ENCODE peak calls at places on chromosomes 6 and 20, in four cellular contexts. One of them, this sample, is unnamed. For H3K9me3, the result is how much of the 10 kb centered on the place peaks cover.

GRCh38 chr20:54346269-54346668 is 129.1 kb upstream of the DOK5 start:
- DNase-seq in osteoblast: no peak
- DNase-seq in PC-3: no peak
- DNase-seq in astrocyte: no peak
- DNase-seq in this sample: no peak

GRCh38 chr6:151577257-151577656 is 83.4 kb downstream of the CCDC170 start:
- DNase-seq in osteoblast: peak
- DNase-seq in PC-3: no peak
- DNase-seq in astrocyte: no peak
- DNase-seq in this sample: no peak

GRCh38 chr6:25714765-25715164 is 39.8 kb upstream of the SLC17A4 start:
- DNase-seq in osteoblast: no peak
- DNase-seq in PC-3: no peak
- DNase-seq in astrocyte: no peak
- DNase-seq in this sample: no peak

GRCh38 chr6:84766118-84766683 is 1.8 kb upstream of the TBX18 start:
- DNase-seq in osteoblast: peak
- DNase-seq in PC-3: no peak
- DNase-seq in astrocyte: no peak
- DNase-seq in this sample: no peak

GRCh38 chr6:143745160-143746133 is 67.7 kb downstream of the PHACTR2 start:
- DNase-seq in osteoblast: peak
- DNase-seq in PC-3: peak
- DNase-seq in astrocyte: peak
- DNase-seq in this sample: no peak

GRCh38 chr6:49929340-49929739 is 34.6 kb downstream of the DEFB114 start:
- DNase-seq in osteoblast: no peak
- DNase-seq in PC-3: no peak
- DNase-seq in astrocyte: no peak
- DNase-seq in this sample: no peak

GRCh38 chr6:27865952-27866369 is 46.2 kb downstream of the OR2B2 start:
- DNase-seq in osteoblast: no peak
- DNase-seq in PC-3: peak
- DNase-seq in astrocyte: no peak
- DNase-seq in this sample: peak

GRCh38 chr6:83053678-83054077 is 12.0 kb downstream of the UBE3D start:
- DNase-seq in osteoblast: no peak
- DNase-seq in PC-3: no peak
- DNase-seq in astrocyte: no peak
- DNase-seq in this sample: no peak

GRCh38 chr20:61933951-61934715 is 131.5 kb downstream of the TAF4 start:
- DNase-seq in osteoblast: peak
- DNase-seq in PC-3: no peak
- DNase-seq in astrocyte: no peak
- DNase-seq in this sample: no peak

GRCh38 chr6:113882341-113882740 is 25.2 kb downstream of the MARCKS start:
- DNase-seq in osteoblast: no peak
- DNase-seq in PC-3: no peak
- DNase-seq in astrocyte: no peak
- DNase-seq in this sample: no peak

GRCh38 chr6:14488185-14488584 is 370.6 kb downstream of the CD83 start:
- DNase-seq in osteoblast: no peak
- DNase-seq in PC-3: no peak
- DNase-seq in astrocyte: no peak
- DNase-seq in this sample: no peak

GRCh38 chr6:131758920-131759319 is 48.1 kb upstream of the CTAGE9 start:
- DNase-seq in osteoblast: no peak
- DNase-seq in PC-3: peak
- DNase-seq in astrocyte: peak
- DNase-seq in this sample: no peak

GRCh38 chr20:20972490-20972889 is 133.7 kb downstream of the LINC00237 start:
- DNase-seq in osteoblast: no peak
- DNase-seq in PC-3: no peak
- DNase-seq in astrocyte: no peak
- DNase-seq in this sample: no peak

GRCh38 chr20:49913399-49914047 is 1.8 kb downstream of the SPATA2 start:
- DNase-seq in osteoblast: peak
- DNase-seq in PC-3: no peak
- DNase-seq in astrocyte: peak
- DNase-seq in this sample: no peak

GRCh38 chr20:33407251-33407650 is 5.9 kb upstream of the CDK5RAP1 start:
- DNase-seq in osteoblast: peak
- DNase-seq in PC-3: peak
- DNase-seq in astrocyte: peak
- DNase-seq in this sample: no peak

GRCh38 chr6:10720229-10720959 is 2.5 kb upstream of the TMEM14C start:
- DNase-seq in osteoblast: no peak
- DNase-seq in PC-3: peak
- DNase-seq in astrocyte: peak
- DNase-seq in this sample: peak

GRCh38 chr6:19838442-19839236 is 1.5 kb downstream of the ID4 start:
- DNase-seq in osteoblast: no peak
- DNase-seq in PC-3: peak
- DNase-seq in astrocyte: peak
- DNase-seq in this sample: peak

GRCh38 chr20:35518975-35519374 is 10.5 kb downstream of the C20orf173 start:
- DNase-seq in osteoblast: no peak
- DNase-seq in PC-3: no peak
- DNase-seq in astrocyte: no peak
- DNase-seq in this sample: no peak

GRCh38 chr6:39426057-39426592 is 103.6 kb upstream of the KCNK16 start:
- DNase-seq in osteoblast: peak
- DNase-seq in PC-3: peak
- DNase-seq in astrocyte: peak
- DNase-seq in this sample: peak

GRCh38 chr6:120671519-120671918 is 662.8 kb downstream of the TBC1D32 start:
- DNase-seq in osteoblast: no peak
- DNase-seq in PC-3: no peak
- DNase-seq in astrocyte: no peak
- DNase-seq in this sample: no peak

GRCh38 chr20:11182715-11183114 is 508.9 kb upstream of the JAG1 start:
- DNase-seq in osteoblast: no peak
- DNase-seq in PC-3: no peak
- DNase-seq in astrocyte: no peak
- DNase-seq in this sample: no peak

GRCh38 chr6:36382976-36383375 is 4.5 kb downstream of the ETV7 start:
- DNase-seq in osteoblast: no peak
- DNase-seq in PC-3: no peak
- DNase-seq in astrocyte: no peak
- DNase-seq in this sample: no peak

GRCh38 chr20:33811763-33812672 is 870 bp downstream of the CHMP4B start:
- DNase-seq in osteoblast: peak
- DNase-seq in PC-3: peak
- DNase-seq in astrocyte: peak
- DNase-seq in this sample: peak

GRCh38 chr6:3318821-3319540 is 60.2 kb downstream of the PSMG4 start:
- DNase-seq in osteoblast: peak
- DNase-seq in PC-3: no peak
- DNase-seq in astrocyte: no peak
- DNase-seq in this sample: no peak

GRCh38 chr6:73341335-73341734 is 12.7 kb downstream of the DPPA5 start:
- DNase-seq in osteoblast: no peak
- DNase-seq in PC-3: no peak
- DNase-seq in astrocyte: no peak
- DNase-seq in this sample: no peak

GRCh38 chr6:11426571-11426970 is 111.0 kb upstream of the TMEM170B start:
- DNase-seq in osteoblast: no peak
- DNase-seq in PC-3: no peak
- DNase-seq in astrocyte: no peak
- DNase-seq in this sample: no peak

GRCh38 chr20:36214684-36215256 is 21.5 kb upstream of the AAR2 start:
- DNase-seq in osteoblast: no peak
- DNase-seq in PC-3: peak
- DNase-seq in astrocyte: no peak
- DNase-seq in this sample: peak

GRCh38 chr20:31517373-31517772 is 3.1 kb downstream of the HM13 start:
- DNase-seq in osteoblast: peak
- DNase-seq in PC-3: peak
- DNase-seq in astrocyte: peak
- DNase-seq in this sample: peak

GRCh38 chr20:50314326-50314725 is 123.7 kb downstream of the CEBPB start:
- DNase-seq in osteoblast: no peak
- DNase-seq in PC-3: no peak
- DNase-seq in astrocyte: no peak
- DNase-seq in this sample: no peak

GRCh38 chr20:51979226-51979625 is 176.9 kb upstream of the SALL4 start:
- DNase-seq in osteoblast: no peak
- DNase-seq in PC-3: no peak
- DNase-seq in astrocyte: no peak
- DNase-seq in this sample: no peak

DNA sequence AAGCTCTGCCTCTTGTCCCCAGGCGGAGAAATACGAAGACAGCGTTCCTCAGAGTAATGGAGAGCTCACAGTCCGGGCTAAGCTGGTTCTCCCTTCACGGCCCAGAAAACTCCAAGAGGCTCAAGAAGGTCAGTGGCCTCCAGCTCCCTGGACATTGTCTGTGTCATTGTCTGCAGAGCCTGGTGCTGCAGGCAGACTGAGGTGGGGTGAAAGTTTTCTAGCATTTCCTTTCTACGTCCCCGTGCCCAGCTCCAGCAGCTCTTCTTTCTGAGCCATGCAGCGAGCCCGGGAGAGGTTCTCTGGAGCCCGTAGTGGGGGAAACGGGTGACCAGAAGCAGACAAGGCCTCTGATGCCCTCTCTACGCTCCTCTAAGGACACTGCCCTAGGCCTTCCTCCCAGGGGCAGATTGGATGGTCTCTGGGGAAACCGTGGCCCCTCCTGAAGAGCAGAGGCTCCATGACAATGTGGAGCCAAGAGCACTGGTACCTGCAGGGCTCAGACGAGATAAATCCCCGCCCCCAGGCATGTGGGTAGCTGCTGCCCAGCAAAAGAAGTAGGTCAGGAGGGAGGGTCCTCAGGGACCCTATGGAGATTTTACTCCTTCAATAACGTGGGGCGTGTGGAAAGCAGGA is 58.4 kb downstream of the EZR start:
- DNase-seq in osteoblast: peak
- DNase-seq in PC-3: no peak
- DNase-seq in astrocyte: no peak
- DNase-seq in this sample: no peak
- H2AFZ ChIP-seq in osteoblast: no peak
- H2AFZ ChIP-seq in PC-3: no peak
- H2AFZ ChIP-seq in astrocyte: no peak
- H2AFZ ChIP-seq in this sample: no peak

GRCh38 chr6:168623736-168624135 is 182.8 kb downstream of the SMOC2 start:
- DNase-seq in osteoblast: no peak
- DNase-seq in PC-3: no peak
- DNase-seq in astrocyte: no peak
- DNase-seq in this sample: no peak
- H3K9me3 ChIP-seq in osteoblast: under half
- H3K9me3 ChIP-seq in PC-3: under half
- H3K9me3 ChIP-seq in astrocyte: under half
- H3K9me3 ChIP-seq in this sample: under half

GRCh38 chr6:54063228-54063539 is 48.1 kb upstream of the MLIP start:
- DNase-seq in osteoblast: no peak
- DNase-seq in PC-3: no peak
- DNase-seq in astrocyte: no peak
- DNase-seq in this sample: no peak
- H3K27ac ChIP-seq in osteoblast: no peak
- H3K27ac ChIP-seq in PC-3: no peak
- H3K27ac ChIP-seq in astrocyte: no peak
- H3K27ac ChIP-seq in this sample: no peak

GRCh38 chr6:34179106-34179720 is 33.3 kb upstream of the GRM4 start:
- DNase-seq in osteoblast: peak
- DNase-seq in PC-3: no peak
- DNase-seq in astrocyte: no peak
- DNase-seq in this sample: no peak

GRCh38 chr6:34181903-34182302 is 36.0 kb upstream of the GRM4 start:
- DNase-seq in osteoblast: peak
- DNase-seq in PC-3: no peak
- DNase-seq in astrocyte: no peak
- DNase-seq in this sample: no peak

GRCh38 chr6:34177181-34177591 is 31.3 kb upstream of the GRM4 start:
- DNase-seq in osteoblast: no peak
- DNase-seq in PC-3: no peak
- DNase-seq in astrocyte: no peak
- DNase-seq in this sample: no peak

GRCh38 chr6:34176261-34177031 is 30.6 kb upstream of the GRM4 start:
- DNase-seq in osteoblast: peak
- DNase-seq in PC-3: no peak
- DNase-seq in astrocyte: no peak
- DNase-seq in this sample: no peak

GRCh38 chr6:34178361-34179105 is 32.6 kb upstream of the GRM4 start:
- DNase-seq in osteoblast: no peak
- DNase-seq in PC-3: no peak
- DNase-seq in astrocyte: no peak
- DNase-seq in this sample: no peak
- H2AFZ ChIP-seq in osteoblast: no peak
- H2AFZ ChIP-seq in PC-3: no peak
- H2AFZ ChIP-seq in astrocyte: no peak
- H2AFZ ChIP-seq in this sample: no peak

GRCh38 chr6:169411296-169411695 is 157.7 kb upstream of the THBS2 start:
- DNase-seq in osteoblast: no peak
- DNase-seq in PC-3: no peak
- DNase-seq in astrocyte: no peak
- DNase-seq in this sample: no peak
- H3K9me3 ChIP-seq in osteoblast: under half
- H3K9me3 ChIP-seq in PC-3: under half
- H3K9me3 ChIP-seq in astrocyte: under half
- H3K9me3 ChIP-seq in this sample: under half